ENCODE peak calls at places on chromosomes 1 and 21, in eight cellular contexts. J, W, M, X, Y, G, C and T are unnamed samples.

GRCh38 chr1:32998997-32999396 is 34.4 kb upstream of the RNF19B start:
- DNase-seq in Y (no peak), M (no peak), G (no peak), X (no peak), C (no peak), J (no peak), W (peak; percentile 75), T (no peak)

GRCh38 chr1:200364121-200364759 is 45.6 kb downstream of the ZNF281 start:
- DNase-seq in X (peak; percentile 44), M (no peak), G (no peak), Y (no peak), W (no peak), C (no peak), J (no peak), T (no peak)

GRCh38 chr1:248841702-248842395 is 3.8 kb downstream of the ZNF672 start:
- DNase-seq in M (no peak), X (peak; percentile 24), W (peak; percentile 54), G (no peak), C (peak; percentile 60), J (no peak), Y (no peak), T (peak; percentile 28)

GRCh38 chr1:46284597-46285564 is 18.5 kb downstream of the LRRC41 start:
- DNase-seq in G (no peak), W (no peak), X (no peak), M (no peak), Y (no peak), C (no peak), J (no peak), T (no peak)

GRCh38 chr1:147292635-147293251 is 50.3 kb downstream of the CHD1L start:
- DNase-seq in M (no peak), Y (peak; percentile 90), G (no peak), C (no peak), W (no peak), X (no peak), J (no peak), T (no peak)

GRCh38 chr1:223765036-223765718 is 52.8 kb downstream of the CAPN2 start:
- DNase-seq in G (no peak), C (no peak), W (no peak), Y (no peak), X (no peak), J (peak; percentile 68), M (no peak), T (peak; percentile 5)

GRCh38 chr1:243287652-243288051 is 31.8 kb downstream of the SDCCAG8 start:
- DNase-seq in G (no peak), W (no peak), C (no peak), M (peak; percentile 46), X (no peak), Y (peak; percentile 55), J (no peak), T (no peak)

GRCh38 chr1:16091296-16091695 is 17.8 kb upstream of the FAM131C start:
- DNase-seq in C (no peak), W (no peak), M (no peak), G (no peak), X (no peak), Y (no peak), J (no peak), T (no peak)

GRCh38 chr1:225426395-225427248 is 1.2 kb downstream of the LBR start:
- DNase-seq in Y (no peak), X (peak; percentile 30), J (no peak), M (no peak), W (peak; percentile 63), G (no peak), C (peak; percentile 67), T (peak; percentile 63)

GRCh38 chr1:201565024-201565730 is 26.2 kb downstream of the NAV1 start:
- DNase-seq in W (no peak), J (no peak), M (no peak), X (no peak), G (no peak), Y (no peak), C (peak; percentile 16), T (no peak)

GRCh38 chr1:164092603-164093353 is 466.2 kb upstream of the PBX1 start:
- DNase-seq in C (peak; percentile 36), X (no peak), W (no peak), G (no peak), Y (no peak), M (no peak), J (no peak), T (no peak)

GRCh38 chr1:40740039-40740991 is 43.3 kb upstream of the KCNQ4 start:
- DNase-seq in Y (no peak), X (no peak), G (no peak), M (no peak), C (no peak), J (no peak), W (peak; percentile 12), T (no peak)

GRCh38 chr1:232555581-232556189 is 74.2 kb downstream of the SIPA1L2 start:
- DNase-seq in Y (no peak), X (peak; percentile 91), M (no peak), C (no peak), W (no peak), J (no peak), G (no peak), T (no peak)

GRCh38 chr1:68442822-68443556 is 6.8 kb downstream of the RPE65 start:
- DNase-seq in G (no peak), W (no peak), C (no peak), J (no peak), Y (peak; percentile 2), X (peak; percentile 44), M (no peak), T (peak; percentile 80)

GRCh38 chr1:1196431-1197187 is 9.8 kb downstream of the TNFRSF18 start:
- DNase-seq in M (no peak), J (no peak), Y (no peak), C (peak; percentile 34), X (no peak), W (no peak), G (no peak), T (no peak)

GRCh38 chr1:164051791-164052190 is 507.2 kb upstream of the PBX1 start:
- DNase-seq in C (no peak), Y (peak; percentile 2), X (no peak), M (no peak), G (no peak), J (no peak), W (no peak), T (no peak)

GRCh38 chr1:24867064-24867870 is 62.8 kb downstream of the RUNX3 start:
- DNase-seq in X (no peak), G (no peak), W (no peak), M (no peak), Y (no peak), C (no peak), J (peak; percentile 32), T (no peak)

GRCh38 chr21:15164678-15165303 is 100.0 kb upstream of the NRIP1 start:
- DNase-seq in Y (no peak), C (no peak), J (no peak), G (no peak), X (no peak), W (no peak), M (no peak), T (no peak)

GRCh38 chr1:65065535-65066378 is 82.2 kb upstream of the AK4 start:
- DNase-seq in M (no peak), C (peak; percentile 55), G (no peak), W (peak; percentile 55), J (no peak), Y (no peak), X (no peak), T (no peak)

GRCh38 chr1:96096138-96097011 is 625.2 kb upstream of the PTBP2 start:
- DNase-seq in W (no peak), Y (no peak), J (no peak), M (no peak), C (no peak), X (peak; percentile 50), G (no peak), T (no peak)

GRCh38 chr1:3756394-3756793 is 4.1 kb downstream of the CCDC27 start:
- DNase-seq in W (no peak), J (no peak), M (no peak), C (no peak), G (no peak), Y (no peak), X (no peak), T (no peak)
- H3K27me3 ChIP-seq in W (no peaks in the 10 kb centered on the region), J (no peaks in the 10 kb centered on the region), M (peaks cover 4% of the 10 kb centered on the region), C (peaks cover 32% of the 10 kb centered on the region), G (no peaks in the 10 kb centered on the region), Y (peaks cover 14% of the 10 kb centered on the region), X (peaks cover 43% of the 10 kb centered on the region), T (peaks cover 79% of the 10 kb centered on the region)

DNA sequence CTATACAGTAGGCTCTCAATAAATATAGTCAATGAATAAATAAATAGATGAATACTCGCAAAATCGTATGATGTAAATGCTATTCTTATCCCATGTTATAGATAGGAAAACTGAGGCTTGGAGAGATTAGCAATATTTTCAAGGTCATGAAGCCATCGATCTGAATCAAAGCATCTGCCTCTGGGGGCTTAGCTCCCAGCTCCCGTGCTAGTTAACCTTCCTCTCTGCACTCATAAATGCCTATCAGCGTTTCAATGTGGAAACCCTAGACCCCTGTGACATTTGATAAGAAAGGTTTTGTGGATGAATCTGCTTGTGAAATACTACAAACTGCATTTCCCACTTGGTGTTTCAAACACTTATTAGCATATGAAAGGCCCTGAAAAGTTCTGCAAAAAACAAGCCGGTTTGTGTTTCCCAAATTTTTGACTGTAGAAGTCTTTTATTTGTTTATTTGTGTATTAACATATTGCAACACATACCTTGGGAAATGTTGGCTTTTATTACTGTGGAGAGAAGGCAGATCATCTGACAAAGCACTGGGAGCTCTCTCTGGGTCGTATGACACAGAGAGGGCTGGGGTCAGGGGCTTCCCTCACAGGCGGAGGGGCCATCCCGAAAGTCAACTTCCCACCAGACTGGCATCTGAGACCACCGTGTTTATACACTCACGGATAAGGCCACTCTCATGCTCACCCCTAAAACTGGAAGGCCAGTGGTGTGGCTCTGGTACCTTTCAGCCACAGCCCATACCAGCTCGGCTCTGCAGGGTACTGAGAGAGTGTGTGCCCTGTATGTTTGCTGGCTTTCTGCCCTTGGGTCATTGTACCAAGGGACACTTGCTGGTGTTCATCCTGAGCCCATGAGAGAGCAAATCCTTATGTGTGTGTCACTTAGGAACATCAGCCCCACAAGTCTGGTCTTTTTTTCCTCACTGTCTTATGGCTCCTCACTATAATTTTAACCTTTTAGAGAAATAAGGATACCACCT is 993 bp upstream of the PROK1 start:
- DNase-seq in C (no peak), J (no peak), X (no peak), W (no peak), M (no peak), G (no peak), Y (no peak), T (no peak)
- H3K27me3 ChIP-seq in C (no peaks in the 10 kb centered on the region), J (no peaks in the 10 kb centered on the region), X (peaks cover 50% of the 10 kb centered on the region), W (no peaks in the 10 kb centered on the region), M (peaks cover 9% of the 10 kb centered on the region), G (no peaks in the 10 kb centered on the region), Y (peaks cover 40% of the 10 kb centered on the region), T (no peaks in the 10 kb centered on the region)

DNA sequence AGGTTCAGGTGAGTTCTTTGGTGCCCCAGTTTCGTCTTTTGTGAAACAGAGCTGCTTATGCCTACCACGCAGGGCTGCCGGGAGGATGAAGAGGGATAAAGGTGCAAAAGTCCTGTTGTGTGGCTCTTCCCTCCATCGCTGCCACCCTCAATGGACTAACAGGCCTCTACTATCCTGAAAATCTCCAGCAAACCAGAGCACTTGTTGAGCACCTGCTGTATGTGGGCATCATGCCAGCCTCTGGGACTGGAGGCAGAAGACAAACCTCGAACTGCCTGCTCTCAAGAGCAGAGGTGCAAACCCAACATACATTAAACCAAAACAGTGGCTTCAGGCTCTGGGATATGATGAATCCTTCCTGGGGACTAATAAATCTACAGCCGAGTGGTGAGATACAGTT is 174.1 kb downstream of the ACTL8 start:
- DNase-seq in J (no peak), G (no peak), X (no peak), W (no peak), M (no peak), Y (no peak), C (no peak), T (no peak)
- H3K27me3 ChIP-seq in J (no peaks in the 10 kb centered on the region), G (no peaks in the 10 kb centered on the region), X (peaks cover 2% of the 10 kb centered on the region), W (no peaks in the 10 kb centered on the region), M (no peaks in the 10 kb centered on the region), Y (peaks cover 1% of the 10 kb centered on the region), C (peaks cover 12% of the 10 kb centered on the region), T (peaks cover 84% of the 10 kb centered on the region)

GRCh38 chr1:157652859-157653493 is 47.6 kb downstream of the FCRL3 start:
- DNase-seq in Y (no peak), C (no peak), M (peak; percentile 44), G (no peak), X (no peak), W (no peak), J (no peak), T (peak; percentile 76)
- H3K27me3 ChIP-seq in Y (no peaks in the 10 kb centered on the region), C (no peaks in the 10 kb centered on the region), M (peaks cover 2% of the 10 kb centered on the region), G (no peaks in the 10 kb centered on the region), X (no peaks in the 10 kb centered on the region), W (no peaks in the 10 kb centered on the region), J (no peaks in the 10 kb centered on the region), T (peaks cover 63% of the 10 kb centered on the region)